ENCODE peak calls at places on chromosomes 5 and 9, in six cellular contexts. Y is AG04450, V is HCEC 1CT, J is Daoy, S is GM03348, X is HepG2. N is an unnamed sample.

GRCh38 chr5:130333089-130333488 is 428.8 kb downstream of the CHSY3 start:
- DNase-seq in Y (peak; percentile 8), V (peak; percentile 72), J (no peak), S (peak; percentile 4), X (no peak), N (no peak)

GRCh38 chr9:83509372-83509771 is 28.8 kb downstream of the FRMD3 start:
- DNase-seq in Y (no peak), V (no peak), J (no peak), S (peak; percentile 38), X (no peak), N (peak; percentile 44)

GRCh38 chr9:99030082-99030481 is 74.8 kb upstream of the TGFBR1 start:
- DNase-seq in Y (peak; percentile 96), V (peak; percentile 93), J (peak; percentile 39), S (peak; percentile 83), X (no peak), N (peak; percentile 78)

GRCh38 chr5:96569332-96569731 is 92.8 kb upstream of the CAST start:
- DNase-seq in Y (no peak), V (no peak), J (no peak), S (no peak), X (no peak), N (no peak)

GRCh38 chr5:136053336-136054121 is 24.7 kb downstream of the TGFBI start:
- DNase-seq in Y (peak; percentile 86), V (peak; percentile 95), J (peak; percentile 98), S (peak; percentile 86), X (peak; percentile 99), N (peak; percentile 92)

GRCh38 chr9:97411789-97412627 is at the start of gene TDRD7:
- DNase-seq in Y (peak; percentile 42), V (peak; percentile 77), J (peak; percentile 94), S (peak; percentile 100), X (peak; percentile 65), N (peak; percentile 91)

GRCh38 chr9:123550012-123550411 is 194.0 kb downstream of the CRB2 start:
- DNase-seq in Y (no peak), V (no peak), J (no peak), S (no peak), X (no peak), N (no peak)

GRCh38 chr9:134192311-134192950 is 28.1 kb upstream of the RNU6ATAC start:
- DNase-seq in Y (no peak), V (no peak), J (no peak), S (no peak), X (no peak), N (no peak)

GRCh38 chr9:128383791-128384190 is 12.6 kb downstream of the URM1 start:
- DNase-seq in Y (no peak), V (no peak), J (no peak), S (no peak), X (no peak), N (no peak)

GRCh38 chr5:150167908-150168307 is 1.3 kb downstream of the CDX1 start:
- DNase-seq in Y (no peak), V (no peak), J (no peak), S (no peak), X (no peak), N (no peak)

GRCh38 chr5:82855000-82855399 is 222.2 kb downstream of the TMEM167A start:
- DNase-seq in Y (no peak), V (no peak), J (no peak), S (no peak), X (no peak), N (no peak)

GRCh38 chr5:162243651-162244050 is 176.1 kb downstream of the GABRG2 start:
- DNase-seq in Y (no peak), V (no peak), J (no peak), S (no peak), X (no peak), N (no peak)

GRCh38 chr9:129936222-129936621 is 101.0 kb downstream of the USP20 start:
- DNase-seq in Y (no peak), V (no peak), J (no peak), S (no peak), X (no peak), N (no peak)

GRCh38 chr5:151772029-151772867 is 494 bp downstream of the G3BP1 start:
- DNase-seq in Y (no peak), V (peak; percentile 41), J (peak; percentile 44), S (peak; percentile 76), X (peak; percentile 23), N (peak; percentile 30)

GRCh38 chr5:135139397-135140134 is 105.5 kb upstream of the PITX1 start:
- DNase-seq in Y (peak; percentile 92), V (peak; percentile 99), J (peak; percentile 83), S (peak; percentile 91), X (peak; percentile 45), N (peak; percentile 75)

GRCh38 chr9:78357165-78357873 is 60.4 kb downstream of the PSAT1 start:
- DNase-seq in Y (no peak), V (no peak), J (peak; percentile 10), S (no peak), X (no peak), N (no peak)

GRCh38 chr5:93580387-93581100 is 475 bp downstream of the NR2F1-AS1 start:
- DNase-seq in Y (no peak), V (peak; percentile 52), J (peak; percentile 50), S (peak; percentile 46), X (no peak), N (no peak)

GRCh38 chr9:33923998-33924701 is 107.2 kb downstream of the UBE2R2 start:
- DNase-seq in Y (no peak), V (no peak), J (no peak), S (no peak), X (no peak), N (no peak)

GRCh38 chr5:31730139-31730538 is 91.2 kb downstream of the PDZD2 start:
- DNase-seq in Y (no peak), V (no peak), J (no peak), S (no peak), X (no peak), N (no peak)

GRCh38 chr5:143244990-143245389 is 158.5 kb downstream of the NR3C1 start:
- DNase-seq in Y (no peak), V (no peak), J (peak; percentile 91), S (no peak), X (no peak), N (no peak)

GRCh38 chr9:92734931-92735906 is 29.4 kb downstream of the BICD2 start:
- DNase-seq in Y (no peak), V (no peak), J (no peak), S (no peak), X (no peak), N (no peak)

GRCh38 chr5:132054697-132055440 is 5.6 kb upstream of the IL3 start:
- DNase-seq in Y (no peak), V (no peak), J (no peak), S (no peak), X (no peak), N (no peak)

GRCh38 chr5:67375606-67376005 is 179.0 kb upstream of the CD180 start:
- DNase-seq in Y (no peak), V (no peak), J (no peak), S (no peak), X (no peak), N (no peak)

GRCh38 chr9:136700959-136701664 is 11.3 kb upstream of the DIPK1B start:
- DNase-seq in Y (no peak), V (no peak), J (no peak), S (no peak), X (no peak), N (no peak)

GRCh38 chr5:15105799-15106393 is 234.3 kb upstream of the ANKH start:
- DNase-seq in Y (no peak), V (peak; percentile 51), J (peak; percentile 43), S (peak; percentile 74), X (peak; percentile 36), N (peak; percentile 55)

N was measured in hepatic stellate cell.